ENCODE peak calls at places on chromosome 7, in four cellular contexts. G is GM23338, P is K562, T is HepG2. L is an unnamed sample.

GRCh38 chr7:47474211-47474936 is 107.5 kb downstream of the TNS3 start:
- DNase-seq in T (no peak), P (no peak), G (no peak), L (no peak)

GRCh38 chr7:131848033-131848432 is 291.6 kb upstream of the PODXL start:
- DNase-seq in T (no peak), G (no peak), P (no peak), L (no peak)

GRCh38 chr7:50205011-50205410 is 99.5 kb upstream of the IKZF1 start:
- DNase-seq in G (peak), P (no peak), T (no peak), L (no peak)

GRCh38 chr7:52944916-52945315 is 90.5 kb upstream of the POM121L12 start:
- DNase-seq in G (no peak), P (no peak), T (no peak), L (no peak)

GRCh38 chr7:44735403-44736165 is 13.1 kb upstream of the ZMIZ2 start:
- DNase-seq in G (no peak), T (peak), P (no peak), L (peak)

GRCh38 chr7:128108641-128109423 is 77.6 kb upstream of the LRRC4 start:
- DNase-seq in T (no peak), P (no peak), G (no peak), L (peak)

GRCh38 chr7:49432245-49432644 is 341.2 kb upstream of the VWC2 start:
- DNase-seq in G (no peak), P (no peak), T (no peak), L (no peak)

GRCh38 chr7:47449810-47450586 is 131.9 kb downstream of the TNS3 start:
- DNase-seq in P (no peak), G (no peak), T (no peak), L (no peak)

GRCh38 chr7:2225336-2225735 is 7.4 kb downstream of the MAD1L1 start:
- DNase-seq in P (no peak), G (no peak), T (no peak), L (no peak)

GRCh38 chr7:149834601-149835000 is 3.6 kb upstream of the ZNF862 start:
- DNase-seq in P (no peak), T (no peak), G (no peak), L (no peak)

GRCh38 chr7:155147624-155148023 is 77.5 kb downstream of the HTR5A start:
- DNase-seq in P (no peak), G (no peak), T (no peak), L (no peak)

GRCh38 chr7:50608196-50608906 is 43.1 kb upstream of the DDC start:
- DNase-seq in G (no peak), T (no peak), P (no peak), L (no peak)

GRCh38 chr7:47444376-47445098 is 137.4 kb downstream of the TNS3 start:
- DNase-seq in T (peak), G (peak), P (peak), L (no peak)

GRCh38 chr7:50166997-50167961 is 74.2 kb upstream of the ZPBP start:
- DNase-seq in G (no peak), P (no peak), T (no peak), L (no peak)

GRCh38 chr7:137081276-137081675 is 212.8 kb downstream of the CHRM2 start:
- DNase-seq in P (no peak), T (no peak), G (no peak), L (no peak)

GRCh38 chr7:29112721-29113120 is 33.6 kb downstream of the CPVL start:
- DNase-seq in G (no peak), P (no peak), T (no peak), L (no peak)

GRCh38 chr7:75715864-75716263 is 22.9 kb downstream of the HIP1 start:
- DNase-seq in G (no peak), T (no peak), P (no peak), L (no peak)

GRCh38 chr7:78265486-78265885 is 466.9 kb downstream of the PHTF2 start:
- DNase-seq in P (no peak), G (no peak), T (no peak), L (no peak)

GRCh38 chr7:42964849-42965805 is 33.0 kb downstream of the MRPL32 start:
- DNase-seq in G (peak), P (no peak), T (no peak), L (peak)

DNA sequence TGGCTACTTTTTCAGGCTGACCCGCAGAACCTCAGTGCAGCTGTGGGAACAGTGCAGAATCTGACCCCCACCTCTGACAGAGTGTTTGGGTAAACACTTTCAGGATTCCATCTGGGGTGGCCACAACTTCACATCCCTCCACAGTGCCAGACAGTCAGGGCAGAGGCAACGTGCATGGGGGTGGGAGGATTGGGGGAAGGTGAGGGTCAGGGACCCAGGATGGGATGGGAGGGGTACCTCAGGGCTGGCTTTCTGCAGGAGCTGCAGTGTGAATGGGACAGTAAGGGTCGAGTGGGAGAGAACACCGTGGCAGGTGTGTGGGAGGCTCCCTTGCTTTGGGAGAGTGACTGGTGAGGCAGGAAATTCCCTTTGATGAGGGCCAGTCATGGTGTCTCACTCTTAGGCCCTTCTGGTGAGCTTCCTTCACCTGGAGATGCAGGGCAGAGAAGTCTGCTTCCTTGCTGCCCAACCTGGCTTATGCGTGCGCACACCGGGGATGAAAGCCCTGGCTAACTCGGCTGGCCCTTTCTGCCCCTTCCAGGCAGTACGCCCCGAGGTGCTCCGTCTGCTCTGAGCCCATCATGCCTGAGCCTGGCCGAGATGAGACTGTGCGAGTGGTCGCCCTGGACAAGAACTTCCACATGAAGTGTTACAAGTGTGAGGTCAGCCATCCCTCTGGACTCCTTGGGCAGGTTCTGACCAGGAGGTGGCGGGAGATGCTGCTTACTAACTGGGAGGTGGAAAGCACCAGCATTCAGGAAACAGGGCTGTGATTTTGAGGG is 8.4 kb downstream of the ZYX start:
- DNase-seq in T (no peak), P (no peak), G (no peak), L (no peak)
- TF ChIP-seq CREB1 in T (no peak), P (no peak), G (no peak), L (no peak)

GRCh38 chr7:26658080-26658697 is 206.2 kb downstream of the SKAP2 start:
- DNase-seq in G (peak), P (no peak), T (no peak), L (no peak)
- TF ChIP-seq JUNB in G (no peak), P (no peak), T (no peak), L (no peak)

GRCh38 chr7:4006687-4007086 is 675.4 kb upstream of the FOXK1 start:
- DNase-seq in T (peak), P (no peak), G (no peak), L (no peak)
- TF ChIP-seq CREB1 in T (no peak), P (no peak), G (no peak), L (no peak)

DNA sequence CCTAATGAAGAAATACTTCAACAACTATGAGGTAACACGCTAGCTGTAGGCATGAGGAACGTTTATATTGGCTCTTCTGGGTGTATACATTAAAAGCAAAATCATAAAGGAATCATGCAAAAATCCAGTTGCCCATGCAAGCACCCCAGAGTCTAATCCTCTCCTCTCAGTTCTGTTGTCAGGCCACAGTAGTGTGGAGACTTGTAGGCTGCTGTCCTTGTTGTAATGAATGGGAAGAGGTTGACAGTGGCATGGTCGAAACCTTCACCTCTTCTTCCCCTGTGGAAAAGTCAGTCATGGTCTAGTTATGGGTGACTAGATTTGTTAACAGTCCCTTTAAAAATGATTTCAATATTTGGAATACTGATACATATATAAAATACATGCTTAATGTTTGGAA is 121.3 kb downstream of the CNOT4 start:
- DNase-seq in G (no peak), T (no peak), P (no peak), L (no peak)
- TF ChIP-seq JUNB in G (no peak), T (no peak), P (no peak), L (no peak)

GRCh38 chr7:158446706-158447105 is 140.9 kb downstream of the PTPRN2 start:
- DNase-seq in T (no peak), G (no peak), P (no peak), L (no peak)
- TF ChIP-seq CREB1 in T (no peak), G (no peak), P (no peak), L (no peak)

DNA sequence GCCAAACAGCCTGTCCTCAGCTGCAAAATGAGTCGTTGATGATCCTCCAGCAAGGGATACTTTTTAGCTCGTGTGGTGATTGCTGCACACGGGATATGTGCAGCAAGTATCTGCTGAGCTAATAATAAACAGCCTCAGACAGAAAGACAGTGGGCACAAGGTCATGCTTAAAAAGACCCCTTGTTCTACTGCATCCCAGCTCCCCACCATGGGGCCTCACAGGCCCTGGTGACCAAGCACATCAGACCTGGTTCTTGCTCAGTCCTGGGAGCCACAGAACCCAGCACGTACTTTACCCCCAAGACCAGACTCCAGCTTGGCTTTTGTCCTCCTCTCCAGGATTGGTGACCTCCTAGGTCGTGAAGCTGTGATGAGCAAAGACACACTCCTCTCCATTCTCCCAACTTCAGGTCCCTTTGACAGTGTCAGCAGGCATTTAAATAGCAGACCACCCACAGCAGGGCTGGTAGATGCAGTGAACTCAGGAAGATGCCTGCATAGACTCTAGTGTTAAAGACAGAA is 50.5 kb downstream of the EGFR start:
- DNase-seq in T (peak), G (no peak), P (no peak), L (no peak)
- TF ChIP-seq JUNB in T (no peak), G (no peak), P (no peak), L (no peak)

GRCh38 chr7:157653827-157654207 is 317.0 kb downstream of the DNAJB6 start:
- DNase-seq in P (no peak), T (no peak), G (no peak), L (no peak)
- TF ChIP-seq CREB1 in P (no peak), T (no peak), G (no peak), L (no peak)

L was measured in GM12878.